ENCODE peak calls at places on chromosomes 6 and 20, in eight cellular contexts. N is HepG2; C is transverse colon; U is heart right ventricle; X is adrenal gland; A is CD8-positive, alpha-beta memory T cell; S is aorta; D is pancreas. P is an unnamed sample.
A peak's percentile ranks its signal among the peaks of the same experiment; 100 is the strongest.

GRCh38 chr6:28742668-28743270 is 181.0 kb downstream of the TRIM27 start:
- DNase-seq in C (no peak), X (no peak), A (no peak), D (no peak), N (peak; percentile 59), S (no peak), U (no peak), P (peak; percentile 92)

GRCh38 chr20:1001981-1002681 is at the start of gene RSPO4:
- DNase-seq in C (no peak), A (no peak), N (no peak), U (no peak), X (no peak), D (no peak), S (no peak), P (peak; percentile 80)

GRCh38 chr6:26272171-26272631 is 92.8 kb upstream of the BTN3A2 start:
- DNase-seq in N (no peak), S (peak; percentile 73), C (peak; percentile 75), D (peak; percentile 13), U (peak; percentile 48), A (peak; percentile 43), X (peak; percentile 59), P (peak; percentile 89)

GRCh38 chr20:8542115-8542486 is 410.0 kb downstream of the PLCB1 start:
- DNase-seq in C (no peak), N (no peak), X (no peak), D (no peak), U (no peak), S (no peak), A (no peak), P (no peak)

GRCh38 chr6:303263-303662 is 11.0 kb downstream of the DUSP22 start:
- DNase-seq in S (no peak), C (no peak), X (no peak), U (no peak), A (no peak), N (no peak), D (no peak), P (no peak)

GRCh38 chr20:56454754-56455153 is 13.7 kb upstream of the RTF2 start:
- DNase-seq in A (no peak), S (no peak), C (no peak), D (no peak), U (no peak), N (no peak), X (no peak), P (no peak)

GRCh38 chr6:11083491-11083890 is 10.1 kb upstream of the SMIM13 start:
- DNase-seq in C (no peak), X (no peak), D (no peak), S (no peak), N (no peak), A (no peak), U (no peak), P (no peak)

GRCh38 chr6:17706580-17707370 is at the start of gene NUP153:
- DNase-seq in N (peak; percentile 98), X (peak; percentile 98), A (peak; percentile 99), S (peak; percentile 99), D (peak; percentile 100), C (peak; percentile 100), U (peak; percentile 99), P (peak; percentile 100)

GRCh38 chr6:39366875-39367618 is 44.5 kb upstream of the KCNK16 start:
- DNase-seq in S (no peak), U (no peak), C (no peak), N (no peak), X (peak; percentile 74), D (no peak), A (no peak), P (no peak)

GRCh38 chr6:53258774-53259155 is 90.0 kb downstream of the ELOVL5 start:
- DNase-seq in X (no peak), U (no peak), D (no peak), C (no peak), N (no peak), S (no peak), A (no peak), P (peak; percentile 36)

GRCh38 chr6:152461556-152461955 is 175.6 kb downstream of the SYNE1 start:
- DNase-seq in N (no peak), D (no peak), C (no peak), S (no peak), X (no peak), U (no peak), A (no peak), P (no peak)

DNA sequence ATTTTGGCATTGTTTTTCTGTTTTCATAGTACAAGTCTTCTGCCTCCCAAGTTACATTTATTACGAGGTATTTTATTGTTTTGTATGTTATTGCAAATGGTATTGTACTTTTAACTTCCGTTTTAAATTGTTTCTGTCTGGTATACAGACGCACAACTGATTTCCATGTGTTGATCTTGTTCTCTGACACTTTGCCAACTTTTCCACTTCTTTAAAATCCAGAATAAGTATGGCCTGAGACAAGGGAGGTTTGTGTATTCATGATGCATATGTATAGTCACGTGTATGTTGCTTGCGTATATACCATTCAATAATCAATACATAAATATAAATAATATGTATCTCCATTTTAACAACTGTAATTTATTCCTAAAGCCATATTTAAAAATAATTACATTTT is 41.2 kb downstream of the THBS2 start:
- DNase-seq in A (no peak), D (no peak), X (no peak), C (no peak), U (no peak), N (no peak), S (no peak), P (no peak)
- H3K4me3 ChIP-seq in A (no peak overlapping the region), D (peak overlapping the region; percentile 42), X (no peak overlapping the region), C (no peak overlapping the region), U (peak overlapping the region; percentile 46), N (no peak overlapping the region), S (no peak overlapping the region), P (peak overlapping the region; percentile 47)

GRCh38 chr20:49889245-49889942 is 25.9 kb downstream of the SPATA2 start:
- DNase-seq in X (no peak), S (no peak), U (no peak), C (no peak), D (peak; percentile 42), A (no peak), N (no peak), P (no peak)

GRCh38 chr20:49887251-49887827 is 28.0 kb downstream of the SPATA2 start:
- DNase-seq in S (peak; percentile 77), A (no peak), U (no peak), X (no peak), C (no peak), N (no peak), D (no peak), P (no peak)

GRCh38 chr20:49887828-49888340 is 27.4 kb downstream of the SPATA2 start:
- DNase-seq in D (no peak), A (no peak), N (no peak), U (no peak), C (no peak), S (no peak), X (no peak), P (no peak)

GRCh38 chr20:49889943-49890650 is 25.2 kb downstream of the SPATA2 start:
- DNase-seq in U (no peak), X (no peak), N (no peak), D (peak; percentile 47), S (no peak), A (no peak), C (no peak), P (peak; percentile 68)

DNA sequence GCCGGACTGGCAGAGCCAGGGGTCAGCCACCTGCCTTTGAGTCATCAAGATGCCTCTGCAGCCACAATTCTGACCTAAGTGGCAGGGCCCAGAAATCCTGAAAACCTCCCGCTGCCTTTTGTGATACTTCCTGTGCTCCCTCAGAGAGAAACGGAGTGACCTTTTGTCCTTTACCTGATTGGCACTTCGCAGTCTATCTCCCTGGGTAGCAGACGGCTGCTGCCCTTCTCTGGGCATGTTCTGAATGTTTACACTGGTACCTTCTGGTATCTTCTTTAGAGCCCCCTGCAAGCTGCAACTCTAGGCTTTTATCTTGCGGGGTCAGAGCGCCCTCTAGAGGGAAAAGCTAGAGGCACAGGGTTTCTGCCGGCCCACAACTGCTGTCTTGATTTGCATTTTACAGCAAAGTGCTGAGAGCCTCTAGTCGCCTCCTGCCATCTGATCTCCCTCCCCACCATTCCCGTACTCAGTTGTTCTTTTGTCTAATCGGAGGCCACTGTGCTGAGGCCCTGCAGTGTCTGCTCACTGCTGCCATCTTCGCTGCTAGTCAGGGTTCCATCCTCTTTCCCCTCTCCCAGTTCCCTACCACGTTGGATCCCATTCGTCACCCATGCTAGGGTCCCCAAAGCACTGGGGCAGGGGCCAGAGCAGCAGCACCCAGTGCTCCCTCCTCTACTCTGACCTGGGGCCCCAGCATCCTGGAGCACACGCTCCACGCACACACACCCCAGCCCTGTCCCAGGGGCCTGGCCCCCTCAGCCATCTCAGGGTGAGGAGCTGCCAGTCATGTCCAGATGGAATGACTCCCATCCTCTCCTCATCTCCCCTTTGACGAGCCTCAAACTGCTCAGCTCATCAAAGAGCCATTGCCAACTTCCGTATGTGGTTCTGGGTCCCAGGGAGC is 26.7 kb downstream of the SPATA2 start:
- DNase-seq in D (peak; percentile 58), U (no peak), X (peak; percentile 57), N (peak; percentile 69), C (peak; percentile 60), A (peak; percentile 36), S (no peak), P (peak; percentile 96)
- H3K4me1 ChIP-seq in D (peaks cover 20% of the 10 kb centered on the region), U (peaks cover 65% of the 10 kb centered on the region), X (no peaks in the 10 kb centered on the region), N (peaks cover 14% of the 10 kb centered on the region), C (peaks cover 39% of the 10 kb centered on the region), A (no peaks in the 10 kb centered on the region), S (no peaks in the 10 kb centered on the region), P (peaks cover 18% of the 10 kb centered on the region)

DNA sequence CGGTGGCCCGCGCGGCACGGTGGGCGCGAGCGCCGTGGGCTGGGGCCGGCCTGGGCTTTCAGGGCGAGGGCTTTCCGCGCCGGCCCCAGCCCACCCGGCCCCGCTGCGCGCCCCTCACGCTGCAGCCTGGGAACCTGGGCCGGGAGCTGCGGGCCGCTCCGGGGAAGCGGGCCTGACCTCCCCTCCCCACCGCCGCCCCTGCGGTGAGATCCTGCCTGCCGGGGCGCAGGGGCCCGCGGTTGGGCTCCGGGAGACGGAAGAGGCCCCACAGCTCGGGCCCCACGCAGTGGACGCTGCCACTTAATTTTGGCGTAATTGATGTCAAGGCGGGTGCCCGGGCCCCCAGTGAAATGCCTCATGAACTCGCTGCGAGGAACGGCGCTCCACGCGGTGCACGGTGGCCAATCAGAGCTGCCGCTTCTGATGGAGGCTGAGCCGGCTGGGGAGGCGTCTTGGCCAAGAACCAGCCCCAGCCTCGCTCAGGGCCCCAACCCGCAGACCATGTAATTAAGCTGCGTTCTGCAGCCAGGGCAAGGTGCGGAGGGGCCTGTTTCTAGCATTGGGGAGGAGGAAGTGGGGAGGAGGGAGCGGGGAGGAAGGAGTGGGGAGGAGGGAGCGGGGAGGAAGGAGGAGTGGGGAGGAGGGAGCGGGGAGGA is 96.1 kb upstream of the BHLHE23 start:
- DNase-seq in C (peak; percentile 44), A (peak; percentile 47), X (no peak), N (no peak), S (peak; percentile 68), D (no peak), U (peak; percentile 39), P (peak; percentile 69)
- H3K4me3 ChIP-seq in C (peak overlapping the region; percentile 27), A (peak overlapping the region; percentile 82), X (no peak overlapping the region), N (no peak overlapping the region), S (peak overlapping the region; percentile 1), D (peak overlapping the region; percentile 65), U (peak overlapping the region; percentile 70), P (no peak overlapping the region)

DNA sequence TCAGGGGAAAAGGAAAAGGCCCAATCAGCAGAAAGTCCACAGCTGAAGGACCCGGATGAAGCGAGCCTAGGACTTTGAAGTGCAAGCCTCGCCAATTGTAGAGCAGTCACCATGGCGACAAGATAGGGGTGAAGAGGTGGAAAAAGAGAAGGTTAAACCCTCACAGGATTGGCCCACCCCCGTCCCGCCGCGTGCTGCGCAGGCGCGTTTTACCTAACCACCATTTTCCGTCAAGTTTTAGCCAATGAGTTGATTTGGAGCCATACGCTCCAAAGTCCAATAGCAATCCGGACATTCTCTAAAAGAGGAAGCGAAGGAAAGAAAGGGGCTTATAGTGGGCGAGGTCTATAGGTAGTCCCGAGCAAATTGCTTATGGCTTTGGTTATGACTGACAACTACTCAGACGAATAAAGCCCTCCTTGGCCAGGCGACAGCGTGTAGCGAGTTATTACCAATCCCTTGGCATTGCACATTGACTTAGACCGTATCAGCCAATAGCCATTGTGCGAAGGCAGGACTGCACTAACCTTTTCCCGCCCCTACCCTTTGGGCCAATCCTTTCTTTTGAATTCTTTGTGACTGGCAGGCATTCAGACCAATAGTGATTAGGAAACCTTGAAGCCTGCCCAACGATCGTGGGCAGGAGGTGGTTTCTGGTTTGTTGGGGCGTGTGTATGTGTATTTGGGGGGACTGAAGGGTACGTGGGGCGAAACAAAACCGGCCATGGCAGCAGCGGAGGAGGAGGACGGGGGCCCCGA is at the start of gene RNF5:
- DNase-seq in X (peak; percentile 99), D (peak; percentile 97), N (peak; percentile 100), U (peak; percentile 87), S (peak; percentile 98), A (peak; percentile 92), C (peak; percentile 97), P (peak; percentile 99)
- H3K4me1 ChIP-seq in X (peaks cover 33% of the 10 kb centered on the region), D (peaks cover 31% of the 10 kb centered on the region), N (peaks cover 54% of the 10 kb centered on the region), U (peaks cover 46% of the 10 kb centered on the region), S (peaks cover 2% of the 10 kb centered on the region), A (peaks cover 63% of the 10 kb centered on the region), C (peaks cover 66% of the 10 kb centered on the region), P (no peaks in the 10 kb centered on the region)

P was measured in endodermal cell.